ENCODE peak calls at places on chromosomes 12 and 14, in six cellular contexts. One of them, this sample, is unnamed.

GRCh38 chr14:78010688-78011087 is 159.5 kb upstream of the NRXN3 start:
- DNase-seq in A549: no peak
- DNase-seq in uterus: no peak
- DNase-seq in HepG2: no peak
- DNase-seq in K562: no peak
- DNase-seq in Peyer's patch: no peak
- DNase-seq in this sample: no peak

GRCh38 chr12:102629262-102629888 is 149.0 kb upstream of the IGF1 start:
- DNase-seq in Peyer's patch: no peak
- DNase-seq in uterus: no peak
- DNase-seq in HepG2: no peak
- DNase-seq in A549: no peak
- DNase-seq in K562: peak
- DNase-seq in this sample: no peak

GRCh38 chr12:123696209-123696608 is 15.9 kb upstream of the ATP6V0A2 start:
- DNase-seq in HepG2: no peak
- DNase-seq in uterus: no peak
- DNase-seq in Peyer's patch: no peak
- DNase-seq in K562: no peak
- DNase-seq in A549: no peak
- DNase-seq in this sample: peak

GRCh38 chr12:120847392-120848157 is 56.6 kb downstream of the SPPL3 start:
- DNase-seq in Peyer's patch: no peak
- DNase-seq in K562: no peak
- DNase-seq in uterus: no peak
- DNase-seq in A549: no peak
- DNase-seq in HepG2: no peak
- DNase-seq in this sample: no peak

GRCh38 chr14:33943484-33943883 is 7.4 kb downstream of the EGLN3 start:
- DNase-seq in K562: no peak
- DNase-seq in uterus: no peak
- DNase-seq in HepG2: no peak
- DNase-seq in A549: no peak
- DNase-seq in Peyer's patch: no peak
- DNase-seq in this sample: peak

GRCh38 chr12:99870085-99870484 is 114.7 kb downstream of the ANKS1B start:
- DNase-seq in HepG2: no peak
- DNase-seq in Peyer's patch: no peak
- DNase-seq in uterus: no peak
- DNase-seq in A549: no peak
- DNase-seq in K562: no peak
- DNase-seq in this sample: no peak

GRCh38 chr14:54617467-54617866 is 50.5 kb downstream of the SAMD4A start:
- DNase-seq in HepG2: no peak
- DNase-seq in uterus: no peak
- DNase-seq in K562: no peak
- DNase-seq in Peyer's patch: no peak
- DNase-seq in A549: no peak
- DNase-seq in this sample: no peak

GRCh38 chr12:90090929-90091651 is 382.5 kb upstream of the ATP2B1 start:
- DNase-seq in HepG2: no peak
- DNase-seq in A549: peak
- DNase-seq in uterus: no peak
- DNase-seq in K562: no peak
- DNase-seq in Peyer's patch: no peak
- DNase-seq in this sample: no peak

GRCh38 chr12:39782026-39782545 is 162.5 kb upstream of the ABCD2 start:
- DNase-seq in A549: no peak
- DNase-seq in uterus: no peak
- DNase-seq in Peyer's patch: no peak
- DNase-seq in HepG2: no peak
- DNase-seq in K562: no peak
- DNase-seq in this sample: no peak

GRCh38 chr14:73888460-73888725 is 1.7 kb downstream of the ZNF410 start:
- DNase-seq in K562: no peak
- DNase-seq in uterus: no peak
- DNase-seq in A549: no peak
- DNase-seq in Peyer's patch: no peak
- DNase-seq in HepG2: no peak
- DNase-seq in this sample: no peak

GRCh38 chr12:122951406-122951805 is 14.9 kb downstream of the ABCB9 start:
- DNase-seq in uterus: no peak
- DNase-seq in A549: no peak
- DNase-seq in Peyer's patch: no peak
- DNase-seq in K562: no peak
- DNase-seq in HepG2: peak
- DNase-seq in this sample: no peak

GRCh38 chr12:113116875-113117274 is 18.7 kb downstream of the RASAL1 start:
- DNase-seq in Peyer's patch: no peak
- DNase-seq in uterus: no peak
- DNase-seq in A549: no peak
- DNase-seq in HepG2: no peak
- DNase-seq in K562: no peak
- DNase-seq in this sample: no peak

GRCh38 chr12:19236656-19237055 is 107.1 kb downstream of the PLEKHA5 start:
- DNase-seq in Peyer's patch: no peak
- DNase-seq in A549: no peak
- DNase-seq in uterus: no peak
- DNase-seq in HepG2: no peak
- DNase-seq in K562: no peak
- DNase-seq in this sample: no peak

GRCh38 chr12:14769837-14770494 is 33.3 kb downstream of the WBP11 start:
- DNase-seq in A549: peak
- DNase-seq in K562: no peak
- DNase-seq in Peyer's patch: peak
- DNase-seq in uterus: peak
- DNase-seq in HepG2: peak
- DNase-seq in this sample: peak

GRCh38 chr14:22798528-22798927 is 16.7 kb downstream of the SLC7A7 start:
- DNase-seq in HepG2: no peak
- DNase-seq in Peyer's patch: no peak
- DNase-seq in K562: no peak
- DNase-seq in uterus: no peak
- DNase-seq in A549: no peak
- DNase-seq in this sample: no peak

GRCh38 chr14:104659764-104660523 is 29.5 kb upstream of the INF2 start:
- DNase-seq in Peyer's patch: peak
- DNase-seq in A549: no peak
- DNase-seq in uterus: no peak
- DNase-seq in HepG2: no peak
- DNase-seq in K562: no peak
- DNase-seq in this sample: no peak

GRCh38 chr12:118183711-118184110 is 47.8 kb downstream of the PEBP1 start:
- DNase-seq in HepG2: no peak
- DNase-seq in uterus: no peak
- DNase-seq in Peyer's patch: no peak
- DNase-seq in K562: no peak
- DNase-seq in A549: no peak
- DNase-seq in this sample: no peak

GRCh38 chr12:104604070-104604994 is 147.6 kb downstream of the CHST11 start:
- DNase-seq in A549: peak
- DNase-seq in Peyer's patch: peak
- DNase-seq in K562: peak
- DNase-seq in uterus: peak
- DNase-seq in HepG2: no peak
- DNase-seq in this sample: peak

GRCh38 chr12:58346032-58346632 is 404.8 kb downstream of the ATP23 start:
- DNase-seq in uterus: no peak
- DNase-seq in Peyer's patch: no peak
- DNase-seq in A549: peak
- DNase-seq in K562: peak
- DNase-seq in HepG2: peak
- DNase-seq in this sample: no peak

GRCh38 chr14:96204151-96205058 is at the start of gene BDKRB2:
- DNase-seq in HepG2: peak
- DNase-seq in uterus: peak
- DNase-seq in Peyer's patch: no peak
- DNase-seq in A549: peak
- DNase-seq in K562: no peak
- DNase-seq in this sample: peak

GRCh38 chr12:30533518-30533917 is 162.2 kb downstream of the IPO8 start:
- DNase-seq in uterus: no peak
- DNase-seq in HepG2: no peak
- DNase-seq in A549: no peak
- DNase-seq in Peyer's patch: no peak
- DNase-seq in K562: no peak
- DNase-seq in this sample: no peak

GRCh38 chr12:15527201-15527782 is 205.0 kb downstream of the PTPRO start:
- DNase-seq in K562: no peak
- DNase-seq in uterus: no peak
- DNase-seq in HepG2: peak
- DNase-seq in A549: no peak
- DNase-seq in Peyer's patch: no peak
- DNase-seq in this sample: peak

GRCh38 chr14:24432259-24433131 is 2.7 kb downstream of the KHNYN start:
- DNase-seq in HepG2: no peak
- DNase-seq in uterus: peak
- DNase-seq in A549: no peak
- DNase-seq in K562: no peak
- DNase-seq in Peyer's patch: no peak
- DNase-seq in this sample: no peak

GRCh38 chr12:95418142-95418541 is 55.8 kb upstream of the METAP2 start:
- DNase-seq in K562: no peak
- DNase-seq in Peyer's patch: no peak
- DNase-seq in uterus: no peak
- DNase-seq in HepG2: no peak
- DNase-seq in A549: no peak
- DNase-seq in this sample: no peak

GRCh38 chr14:39376671-39377403 is 55.4 kb downstream of the FBXO33 start:
- DNase-seq in A549: no peak
- DNase-seq in K562: no peak
- DNase-seq in Peyer's patch: no peak
- DNase-seq in HepG2: peak
- DNase-seq in uterus: no peak
- DNase-seq in this sample: no peak

GRCh38 chr14:70812124-70812818 is 3.0 kb upstream of the MAP3K9 start:
- DNase-seq in HepG2: no peak
- DNase-seq in Peyer's patch: no peak
- DNase-seq in K562: no peak
- DNase-seq in uterus: no peak
- DNase-seq in A549: no peak
- DNase-seq in this sample: no peak

GRCh38 chr12:21819236-21819635 is 44.7 kb upstream of the KCNJ8 start:
- DNase-seq in A549: no peak
- DNase-seq in Peyer's patch: no peak
- DNase-seq in HepG2: peak
- DNase-seq in uterus: no peak
- DNase-seq in K562: no peak
- DNase-seq in this sample: no peak

GRCh38 chr12:117563706-117564105 is 202.3 kb upstream of the NOS1 start:
- DNase-seq in A549: no peak
- DNase-seq in Peyer's patch: no peak
- DNase-seq in K562: no peak
- DNase-seq in HepG2: no peak
- DNase-seq in uterus: no peak
- DNase-seq in this sample: no peak

GRCh38 chr14:92690171-92691011 is 58.0 kb downstream of the LGMN start:
- DNase-seq in uterus: peak
- DNase-seq in Peyer's patch: no peak
- DNase-seq in HepG2: peak
- DNase-seq in A549: peak
- DNase-seq in K562: peak
- DNase-seq in this sample: peak

GRCh38 chr14:76836029-76836630 is 9.9 kb downstream of the LRRC74A start:
- DNase-seq in HepG2: no peak
- DNase-seq in A549: no peak
- DNase-seq in Peyer's patch: no peak
- DNase-seq in uterus: no peak
- DNase-seq in K562: no peak
- DNase-seq in this sample: peak

GRCh38 chr12:53379389-53380103 is 430 bp upstream of the SP1 start:
- DNase-seq in Peyer's patch: peak
- DNase-seq in A549: peak
- DNase-seq in HepG2: peak
- DNase-seq in uterus: peak
- DNase-seq in K562: peak
- DNase-seq in this sample: peak
- TF ChIP-seq POLR2A in Peyer's patch: peak
- TF ChIP-seq POLR2A in A549: peak
- TF ChIP-seq POLR2A in HepG2: no peak
- TF ChIP-seq POLR2A in uterus: peak
- TF ChIP-seq POLR2A in K562: peak
- TF ChIP-seq POLR2A in this sample: no peak

DNA sequence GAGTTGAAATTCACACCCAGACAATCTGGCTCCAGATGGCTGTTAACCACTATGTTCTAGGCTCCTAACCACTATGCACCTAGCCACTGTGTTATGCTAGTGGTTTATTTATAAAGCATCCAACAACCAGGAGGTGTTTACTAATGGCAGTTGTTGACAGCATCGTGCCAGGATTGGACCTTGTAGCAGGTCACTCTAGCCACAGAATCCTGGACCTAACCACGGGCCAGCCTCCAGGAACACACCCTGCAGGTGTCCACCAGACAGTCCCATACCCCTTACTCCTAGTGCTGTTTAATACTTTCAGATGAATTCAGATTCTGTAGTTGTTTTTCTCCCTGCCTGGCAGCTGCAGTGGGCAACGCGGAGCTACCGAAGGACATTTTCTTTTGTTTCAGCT is 109.4 kb upstream of the MYL2 start:
- DNase-seq in uterus: no peak
- DNase-seq in Peyer's patch: no peak
- DNase-seq in K562: no peak
- DNase-seq in A549: no peak
- DNase-seq in HepG2: no peak
- DNase-seq in this sample: no peak
- H3K27ac ChIP-seq in uterus: no peak
- H3K27ac ChIP-seq in Peyer's patch: no peak
- H3K27ac ChIP-seq in K562: no peak
- H3K27ac ChIP-seq in A549: no peak
- H3K27ac ChIP-seq in HepG2: no peak
- H3K27ac ChIP-seq in this sample: no peak

GRCh38 chr12:51450333-51450732 is 25.7 kb downstream of the SLC4A8 start:
- DNase-seq in HepG2: no peak
- DNase-seq in A549: no peak
- DNase-seq in K562: no peak
- DNase-seq in uterus: no peak
- DNase-seq in Peyer's patch: no peak
- DNase-seq in this sample: no peak

GRCh38 chr12:51450816-51451215 is 26.2 kb downstream of the SLC4A8 start:
- DNase-seq in HepG2: no peak
- DNase-seq in K562: no peak
- DNase-seq in Peyer's patch: no peak
- DNase-seq in uterus: no peak
- DNase-seq in A549: no peak
- DNase-seq in this sample: no peak

GRCh38 chr12:51448618-51449256 is 24.1 kb downstream of the SLC4A8 start:
- DNase-seq in A549: no peak
- DNase-seq in K562: no peak
- DNase-seq in Peyer's patch: no peak
- DNase-seq in uterus: no peak
- DNase-seq in HepG2: no peak
- DNase-seq in this sample: no peak

GRCh38 chr12:51449569-51450246 is 25.1 kb downstream of the SLC4A8 start:
- DNase-seq in A549: no peak
- DNase-seq in Peyer's patch: no peak
- DNase-seq in HepG2: no peak
- DNase-seq in K562: no peak
- DNase-seq in uterus: no peak
- DNase-seq in this sample: no peak
- TF ChIP-seq POLR2A in A549: no peak
- TF ChIP-seq POLR2A in Peyer's patch: no peak
- TF ChIP-seq POLR2A in HepG2: no peak
- TF ChIP-seq POLR2A in K562: no peak
- TF ChIP-seq POLR2A in uterus: no peak
- TF ChIP-seq POLR2A in this sample: no peak

GRCh38 chr14:68409355-68409754 is 383.5 kb downstream of the ZFP36L1 start:
- DNase-seq in HepG2: no peak
- DNase-seq in A549: no peak
- DNase-seq in K562: no peak
- DNase-seq in Peyer's patch: no peak
- DNase-seq in uterus: no peak
- DNase-seq in this sample: no peak
- H3K27ac ChIP-seq in HepG2: no peak
- H3K27ac ChIP-seq in A549: peak
- H3K27ac ChIP-seq in K562: no peak
- H3K27ac ChIP-seq in Peyer's patch: no peak
- H3K27ac ChIP-seq in uterus: peak
- H3K27ac ChIP-seq in this sample: no peak

This sample was measured in body of pancreas.